ENCODE peak calls at places on chromosomes 1 and 21, in five cellular contexts. N is cardiac fibroblast, K is right cardiac atrium, O is amniotic stem cell, Q is amygdala. E is an unnamed sample.

GRCh38 chr1:19403256-19403655 is 82.1 kb downstream of the CAPZB start:
- DNase-seq in O (no peak), N (no peak), K (peak), Q (no peak), E (no peak)

GRCh38 chr1:43217747-43218146 is 45.6 kb downstream of the CFAP57 start:
- DNase-seq in N (no peak), Q (no peak), K (no peak), O (no peak), E (no peak)

GRCh38 chr1:179142889-179143299 is 61.0 kb downstream of the TOR3A start:
- DNase-seq in N (peak), K (no peak), Q (no peak), O (peak), E (no peak)

GRCh38 chr1:117116784-117117130 is 4.8 kb downstream of the TRIM45 start:
- DNase-seq in K (no peak), Q (no peak), N (no peak), O (no peak), E (no peak)

GRCh38 chr1:226203693-226204092 is 17.2 kb upstream of the ACBD3 start:
- DNase-seq in N (no peak), Q (no peak), O (no peak), K (no peak), E (no peak)

GRCh38 chr1:33366766-33367487 is 46.0 kb upstream of the A3GALT2 start:
- DNase-seq in K (peak), Q (no peak), O (no peak), N (no peak), E (no peak)

GRCh38 chr1:50973875-50974617 is 4.0 kb downstream of the CDKN2C start:
- DNase-seq in N (no peak), O (no peak), Q (no peak), K (no peak), E (no peak)

GRCh38 chr1:235866207-235866912 is at the start of gene LYST:
- DNase-seq in N (peak), K (peak), O (peak), Q (no peak), E (peak)

GRCh38 chr1:32431736-32432400 is 33.0 kb upstream of the ZBTB8B start:
- DNase-seq in K (no peak), O (no peak), Q (no peak), N (no peak), E (no peak)

GRCh38 chr1:117093091-117093534 is 28.4 kb downstream of the TRIM45 start:
- DNase-seq in O (peak), K (no peak), N (peak), Q (no peak), E (no peak)

GRCh38 chr21:44949161-44950015 is 9.6 kb downstream of the SLX9 start:
- DNase-seq in N (peak), K (peak), Q (no peak), O (peak), E (peak)

GRCh38 chr1:235327559-235328270 is at the start of gene ARID4B:
- DNase-seq in O (no peak), N (no peak), Q (no peak), K (peak), E (peak)

GRCh38 chr1:32032287-32032639 is 18.6 kb downstream of the KHDRBS1 start:
- DNase-seq in K (no peak), O (no peak), Q (no peak), N (no peak), E (no peak)

GRCh38 chr1:230861489-230861888 is 6.8 kb downstream of the C1orf198 start:
- DNase-seq in N (no peak), O (no peak), K (no peak), Q (no peak), E (no peak)

GRCh38 chr1:6771568-6771825 is 13.8 kb upstream of the CAMTA1 start:
- DNase-seq in Q (no peak), K (no peak), O (no peak), N (no peak), E (no peak)

GRCh38 chr1:119631433-119632102 is 16.5 kb downstream of the ZNF697 start:
- DNase-seq in N (peak), O (no peak), Q (no peak), K (peak), E (peak)

GRCh38 chr1:229191066-229191674 is 79.7 kb upstream of the RAB4A start:
- DNase-seq in O (no peak), K (no peak), N (no peak), Q (no peak), E (no peak)

GRCh38 chr1:165124772-165125171 is 231.7 kb downstream of the LMX1A start:
- DNase-seq in O (no peak), N (no peak), K (no peak), Q (no peak), E (no peak)

GRCh38 chr1:66270122-66270812 is 263.7 kb upstream of the SGIP1 start:
- DNase-seq in Q (no peak), O (no peak), K (no peak), N (peak), E (no peak)

GRCh38 chr1:161962094-161962887 is 61.4 kb downstream of the OLFML2B start:
- DNase-seq in N (peak), Q (no peak), K (no peak), O (peak), E (no peak)

GRCh38 chr1:12143631-12144155 is 23.1 kb upstream of the TNFRSF1B start:
- DNase-seq in O (peak), K (peak), Q (no peak), N (peak), E (no peak)

GRCh38 chr1:5711079-5711478 is 281.1 kb downstream of the NPHP4 start:
- DNase-seq in K (no peak), N (no peak), Q (no peak), O (no peak), E (peak)

GRCh38 chr1:175192630-175193338 is at the start of gene KIAA0040:
- DNase-seq in K (peak), O (no peak), Q (no peak), N (peak), E (peak)

E was measured in posterior cingulate gyrus.